ENCODE peak calls at places on chromosome X, in four cellular contexts. J, C, Q and M are unnamed samples.

GRCh38 chrX:53281321-53281822 is at the start of gene IQSEC2:
- DNase-seq in C (peak), Q (peak), J (peak), M (peak)

GRCh38 chrX:104136241-104137019 is 20.4 kb downstream of the SLC25A53 start:
- DNase-seq in C (peak), Q (no peak), J (peak), M (peak)

GRCh38 chrX:46125139-46125538 is 420.1 kb downstream of the ZNF674 start:
- DNase-seq in C (no peak), J (peak), Q (no peak), M (no peak)

GRCh38 chrX:118153270-118153669 is 36.7 kb upstream of the KLHL13 start:
- DNase-seq in Q (no peak), J (no peak), C (no peak), M (no peak)

GRCh38 chrX:28273751-28274150 is 292.5 kb upstream of the DCAF8L1 start:
- DNase-seq in Q (no peak), C (no peak), J (no peak), M (no peak)

GRCh38 chrX:13194291-13195103 is 125.4 kb downstream of the ATXN3L start:
- DNase-seq in J (no peak), C (peak), Q (no peak), M (peak)

GRCh38 chrX:87755493-87755892 is 237.9 kb downstream of the KLHL4 start:
- DNase-seq in Q (no peak), J (no peak), C (no peak), M (no peak)

GRCh38 chrX:6052111-6052745 is 176.4 kb downstream of the NLGN4X start:
- DNase-seq in C (peak), J (no peak), Q (no peak), M (no peak)

GRCh38 chrX:29490606-29491005 is 724.8 kb upstream of the MAGEB2 start:
- DNase-seq in Q (no peak), J (no peak), C (peak), M (no peak)

GRCh38 chrX:117335209-117335608 is 781.4 kb downstream of the KLHL13 start:
- DNase-seq in Q (no peak), J (no peak), C (no peak), M (no peak)

GRCh38 chrX:71650333-71650969 is 16.9 kb upstream of the LOC101059915 start:
- DNase-seq in J (no peak), C (peak), Q (no peak), M (no peak)

GRCh38 chrX:119758682-119759332 is 419 bp downstream of the SOWAHD start:
- DNase-seq in J (peak), C (no peak), Q (peak), M (peak)

GRCh38 chrX:11632732-11633131 is 33.0 kb downstream of the ARHGAP6 start:
- DNase-seq in Q (no peak), J (no peak), C (no peak), M (no peak)

GRCh38 chrX:71291381-71291780 is 7.9 kb downstream of the NONO start:
- DNase-seq in Q (no peak), C (no peak), J (no peak), M (no peak)

GRCh38 chrX:7927259-7928167 is at the start of gene PNPLA4:
- DNase-seq in Q (peak), C (peak), J (peak), M (peak)

GRCh38 chrX:136577562-136577961 is 45.5 kb downstream of the VGLL1 start:
- DNase-seq in Q (peak), J (peak), C (peak), M (peak)

GRCh38 chrX:145865082-145865481 is 47.5 kb downstream of the SLITRK2 start:
- DNase-seq in J (no peak), Q (no peak), C (no peak), M (no peak)

GRCh38 chrX:13647709-13648212 is 5.2 kb upstream of the TCEANC start:
- DNase-seq in C (no peak), Q (no peak), J (no peak), M (peak)

GRCh38 chrX:121356139-121356849 is 308.9 kb downstream of the GLUD2 start:
- DNase-seq in C (no peak), Q (no peak), J (no peak), M (no peak)

GRCh38 chrX:132738951-132739350 is 219.5 kb downstream of the HS6ST2 start:
- DNase-seq in C (no peak), J (no peak), Q (no peak), M (no peak)

GRCh38 chrX:37763400-37763799 is 16.5 kb upstream of the CYBB start:
- DNase-seq in J (no peak), Q (no peak), C (no peak), M (no peak)

GRCh38 chrX:115571712-115572111 is 10.7 kb downstream of the PLS3 start:
- DNase-seq in J (peak), Q (no peak), C (peak), M (no peak)

GRCh38 chrX:110420771-110421498 is 62.3 kb downstream of the RTL9 start:
- DNase-seq in C (peak), J (peak), Q (no peak), M (no peak)

GRCh38 chrX:73447311-73447794 is 500 bp downstream of the CDX4 start:
- DNase-seq in C (no peak), Q (peak), J (no peak), M (no peak)

GRCh38 chrX:10821293-10821692 is 200.9 kb upstream of the MID1 start:
- DNase-seq in C (no peak), Q (no peak), J (no peak), M (no peak)

GRCh38 chrX:2696698-2697215 is 5.7 kb downstream of the CD99 start:
- DNase-seq in C (peak), J (peak), Q (no peak), M (peak)

GRCh38 chrX:71619193-71619592 is 882 bp upstream of the CXCR3 start:
- DNase-seq in Q (no peak), J (no peak), C (no peak), M (no peak)

GRCh38 chrX:102712967-102713677 is 874 bp downstream of the GPRASP2 start:
- DNase-seq in Q (peak), C (peak), J (peak), M (no peak)

GRCh38 chrX:54786972-54787371 is 11.1 kb downstream of the ITIH6 start:
- DNase-seq in Q (no peak), J (no peak), C (peak), M (no peak)

GRCh38 chrX:44384688-44385338 is 41.3 kb upstream of the EFHC2 start:
- DNase-seq in C (no peak), J (no peak), Q (no peak), M (peak)

GRCh38 chrX:130179170-130179569 is 7.4 kb downstream of the RAB33A start:
- DNase-seq in C (no peak), Q (no peak), J (no peak), M (no peak)

GRCh38 chrX:37679230-37679629 is 6.4 kb upstream of the XK start:
- DNase-seq in J (no peak), Q (no peak), C (peak), M (no peak)

GRCh38 chrX:71167031-71167781 is 22.6 kb downstream of the NLGN3 start:
- DNase-seq in Q (no peak), J (no peak), C (no peak), M (no peak)

GRCh38 chrX:39472161-39472560 is 625.6 kb downstream of the BCOR start:
- DNase-seq in J (no peak), Q (no peak), C (no peak), M (no peak)

GRCh38 chrX:39469126-39469525 is 628.6 kb downstream of the BCOR start:
- DNase-seq in C (no peak), Q (no peak), J (no peak), M (no peak)

GRCh38 chrX:39473812-39474211 is 623.9 kb downstream of the BCOR start:
- DNase-seq in Q (no peak), C (no peak), J (no peak), M (no peak)

GRCh38 chrX:39475372-39475771 is 622.4 kb downstream of the BCOR start:
- DNase-seq in J (no peak), C (no peak), Q (no peak), M (no peak)

DNA sequence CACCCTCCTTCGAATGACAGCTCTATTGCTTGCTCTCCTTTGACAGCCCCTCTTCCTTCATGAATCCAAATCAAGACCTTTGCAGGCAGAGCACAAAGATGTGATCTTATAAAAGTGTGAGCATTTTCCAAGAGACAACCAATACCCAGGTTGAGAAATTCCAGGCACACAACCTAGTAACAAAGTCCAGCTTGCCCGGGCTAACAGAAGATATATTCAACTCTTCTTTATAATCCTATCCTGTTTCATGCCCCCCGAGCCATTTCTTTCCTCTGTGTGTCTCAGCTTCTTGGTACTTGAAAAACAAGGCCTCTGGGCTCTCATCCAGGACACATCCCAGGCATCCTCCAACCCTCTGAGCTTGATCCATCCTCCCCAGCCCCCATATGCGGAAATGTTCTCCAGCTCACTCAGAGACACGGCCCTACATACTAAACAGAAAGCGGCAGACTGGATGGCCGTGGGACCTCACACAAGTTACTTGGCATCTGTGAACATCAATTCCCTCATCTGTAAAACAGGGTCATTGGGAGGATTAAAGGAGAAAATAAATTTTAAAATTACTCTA is 627.1 kb downstream of the BCOR start:
- DNase-seq in C (no peak), Q (no peak), J (peak), M (no peak)
- H2AFZ ChIP-seq in C (no peak), Q (no peak), J (peak), M (no peak)

GRCh38 chrX:148504412-148504950 is 4.1 kb downstream of the AFF2 start:
- DNase-seq in Q (no peak), J (no peak), C (no peak), M (no peak)
- H3K27ac ChIP-seq in Q (no peak), J (no peak), C (no peak), M (no peak)

GRCh38 chrX:75038925-75039324 is 113.7 kb upstream of the NEXMIF start:
- DNase-seq in Q (no peak), C (peak), J (peak), M (no peak)
- H2AFZ ChIP-seq in Q (no peak), C (no peak), J (no peak), M (no peak)

GRCh38 chrX:16436348-16437188 is 213.4 kb upstream of the S100G start:
- DNase-seq in J (peak), C (peak), Q (peak), M (peak)
- H3K27ac ChIP-seq in J (no peak), C (peak), Q (no peak), M (no peak)